ENCODE peak calls at places on chromosomes 1 and 21, in seven cellular contexts. V, A, R, T, H, O and U are unnamed samples.

GRCh38 chr1:1058088-1058905 is 15.8 kb downstream of the RNF223 start:
- DNase-seq in V (no peak), H (no peak), R (no peak), O (no peak), A (peak), T (no peak), U (no peak)

GRCh38 chr1:92956254-92956653 is 5.0 kb downstream of the DIPK1A start:
- DNase-seq in H (no peak), A (no peak), O (no peak), T (no peak), R (no peak), V (no peak), U (no peak)

GRCh38 chr1:225771661-225772322 is 5.8 kb upstream of the SRP9 start:
- DNase-seq in A (no peak), H (no peak), O (no peak), T (peak), R (no peak), V (no peak), U (no peak)

GRCh38 chr1:9121891-9122409 is 7.0 kb downstream of the GPR157 start:
- DNase-seq in H (no peak), A (no peak), O (no peak), R (no peak), V (no peak), T (no peak), U (no peak)

GRCh38 chr1:223545325-223545724 is 120.2 kb downstream of the CAPN8 start:
- DNase-seq in R (no peak), T (peak), H (no peak), V (no peak), A (no peak), O (no peak), U (no peak)

GRCh38 chr1:78114034-78114956 is 68.5 kb downstream of the GIPC2 start:
- DNase-seq in R (peak), A (peak), V (peak), H (peak), T (no peak), O (peak), U (peak)

GRCh38 chr1:242412921-242413320 is 111.6 kb downstream of the PLD5 start:
- DNase-seq in T (no peak), R (no peak), O (no peak), H (no peak), A (no peak), V (no peak), U (no peak)

GRCh38 chr1:110616587-110616986 is 10.4 kb upstream of the KCNA2 start:
- DNase-seq in A (no peak), T (no peak), V (peak), H (no peak), R (no peak), O (peak), U (peak)

GRCh38 chr1:203077956-203078355 is 7.9 kb downstream of the MYOG start:
- DNase-seq in O (no peak), T (no peak), A (no peak), H (no peak), R (no peak), V (no peak), U (no peak)

GRCh38 chr1:48493970-48494769 is 22.2 kb upstream of the SPATA6 start:
- DNase-seq in R (no peak), A (no peak), T (no peak), V (peak), H (peak), O (no peak), U (peak)

GRCh38 chr1:12276225-12276624 is 46.4 kb downstream of the VPS13D start:
- DNase-seq in A (peak), O (peak), R (peak), H (peak), V (peak), T (no peak), U (peak)

GRCh38 chr1:147225193-147225730 is at the start of gene FMO5:
- DNase-seq in R (peak), O (peak), H (peak), T (peak), A (peak), V (peak), U (peak)

GRCh38 chr1:87278791-87279190 is 49.9 kb upstream of the LMO4 start:
- DNase-seq in H (peak), A (no peak), O (no peak), R (no peak), V (no peak), T (no peak), U (peak)

GRCh38 chr21:44897326-44898010 is 23.2 kb downstream of the ITGB2 start:
- DNase-seq in O (peak), R (no peak), A (peak), V (no peak), H (no peak), T (no peak), U (no peak)

GRCh38 chr1:50271968-50272578 is 151.2 kb downstream of the DMRTA2 start:
- DNase-seq in V (peak), R (peak), O (peak), T (no peak), H (no peak), A (peak), U (peak)

GRCh38 chr1:50278961-50279360 is 144.3 kb downstream of the DMRTA2 start:
- DNase-seq in H (no peak), V (no peak), R (no peak), T (no peak), A (no peak), O (no peak), U (no peak)

GRCh38 chr1:50278352-50278878 is 144.8 kb downstream of the DMRTA2 start:
- DNase-seq in O (no peak), V (no peak), T (no peak), R (no peak), H (no peak), A (no peak), U (no peak)

GRCh38 chr1:50272923-50273322 is 150.3 kb downstream of the DMRTA2 start:
- DNase-seq in V (peak), T (no peak), A (no peak), H (no peak), O (no peak), R (no peak), U (no peak)

GRCh38 chr1:50275564-50275963 is 147.7 kb downstream of the DMRTA2 start:
- DNase-seq in O (no peak), V (no peak), H (no peak), R (no peak), T (no peak), A (no peak), U (no peak)
- H3K4me3 ChIP-seq in O (no peak), V (no peak), H (no peak), R (no peak), T (no peak), A (no peak), U (no peak)

DNA sequence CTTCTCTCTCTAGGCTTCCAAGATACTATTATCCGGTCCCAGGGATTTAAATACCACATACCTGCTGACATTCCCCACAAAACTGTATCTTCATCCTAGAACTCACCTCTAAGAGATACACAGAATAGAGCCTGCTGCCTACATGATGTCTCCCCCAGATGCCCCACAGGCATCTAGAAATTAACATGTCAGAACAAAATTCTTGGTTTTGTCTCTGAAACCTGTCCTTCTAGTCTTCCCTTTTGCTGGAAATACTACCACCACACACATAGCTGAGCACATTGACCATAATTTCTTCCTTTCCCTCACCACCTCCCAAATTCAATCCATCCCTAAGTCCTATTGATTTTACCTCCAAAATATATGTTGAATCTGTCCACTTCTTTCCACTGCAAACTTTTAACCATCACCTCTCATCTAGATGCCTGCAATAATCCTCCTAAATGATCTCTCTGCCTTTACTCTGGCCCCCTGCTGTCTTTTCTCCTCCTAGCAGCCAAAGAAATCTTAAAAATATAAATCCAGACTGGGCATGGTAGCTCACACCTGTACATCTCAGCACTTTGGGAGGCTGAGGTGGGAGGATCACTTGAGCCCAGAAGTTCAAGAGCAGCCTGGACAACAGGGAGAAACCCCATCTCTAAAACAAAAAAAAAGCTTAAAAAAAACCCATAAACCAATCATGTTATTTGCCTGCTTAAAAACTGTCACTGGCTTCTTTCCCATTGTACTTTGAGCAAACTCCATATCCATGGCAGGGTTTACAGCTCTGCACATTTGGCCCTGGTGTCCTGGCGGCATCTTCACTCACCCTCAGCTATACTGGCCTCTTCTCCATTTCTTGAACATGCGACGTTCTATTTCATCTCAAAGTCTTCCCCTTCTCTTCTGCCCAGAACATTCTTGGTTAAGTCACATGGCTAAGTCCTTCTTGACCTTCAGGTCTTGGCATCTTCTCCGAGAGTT is 6.2 kb upstream of the FAM76A start:
- DNase-seq in H (peak), V (peak), T (no peak), O (no peak), R (no peak), A (no peak), U (peak)
- TF ChIP-seq CTCF in H (peak), V (peak), T (no peak), O (no peak), R (no peak), A (no peak), U (peak)

DNA sequence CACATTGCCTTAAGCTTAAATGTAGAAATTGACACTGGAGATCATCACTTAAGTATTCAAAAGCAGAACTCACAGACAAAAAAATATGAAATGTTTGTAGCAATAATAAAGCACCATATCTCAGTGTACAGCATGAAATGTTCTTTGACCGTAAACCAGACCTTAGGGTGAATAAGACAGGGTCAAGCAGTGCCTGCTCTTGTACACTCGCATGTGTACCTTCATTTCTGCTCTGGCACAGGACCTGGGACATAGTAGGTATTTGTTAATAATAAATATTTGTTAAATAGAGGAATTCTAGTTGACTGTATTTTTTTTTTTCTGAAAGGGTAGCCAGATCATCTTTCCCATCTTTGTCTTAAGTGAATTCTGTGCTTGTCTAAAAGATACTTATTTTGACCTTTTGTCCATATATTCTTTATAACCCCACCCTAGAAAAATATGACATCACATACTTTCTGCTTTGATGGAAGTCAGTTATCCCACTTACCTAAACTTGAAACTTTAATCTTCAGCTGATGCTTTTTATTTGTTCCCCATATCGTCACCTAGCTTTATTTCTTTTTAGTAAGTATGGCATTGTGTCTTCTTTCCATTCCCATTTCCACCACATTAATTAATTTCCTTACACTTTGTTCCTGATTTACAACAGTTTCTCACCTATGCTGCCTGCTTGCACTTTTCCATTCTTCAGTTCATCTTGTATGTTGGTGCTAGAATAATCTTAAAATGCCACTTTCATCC is 1.7 kb downstream of the CDC7 start:
- DNase-seq in R (no peak), O (no peak), H (no peak), V (no peak), A (no peak), T (no peak), U (no peak)
- H3K4me3 ChIP-seq in R (peak), O (no peak), H (peak), V (peak), A (peak), T (no peak), U (peak)

GRCh38 chr1:156577512-156577911 is 2.0 kb upstream of the TTC24 start:
- DNase-seq in A (no peak), H (no peak), R (no peak), V (no peak), T (no peak), O (no peak), U (no peak)

GRCh38 chr1:156574039-156574633 is 1.8 kb upstream of the IQGAP3 start:
- DNase-seq in H (no peak), A (no peak), T (no peak), O (no peak), R (no peak), V (no peak), U (no peak)

GRCh38 chr1:156579472-156579871 is at the start of gene TTC24:
- DNase-seq in V (no peak), T (no peak), H (no peak), A (no peak), O (no peak), R (no peak), U (no peak)

GRCh38 chr1:156581661-156582387 is 2.3 kb downstream of the TTC24 start:
- DNase-seq in V (no peak), A (no peak), R (no peak), T (no peak), H (no peak), O (no peak), U (no peak)

DNA sequence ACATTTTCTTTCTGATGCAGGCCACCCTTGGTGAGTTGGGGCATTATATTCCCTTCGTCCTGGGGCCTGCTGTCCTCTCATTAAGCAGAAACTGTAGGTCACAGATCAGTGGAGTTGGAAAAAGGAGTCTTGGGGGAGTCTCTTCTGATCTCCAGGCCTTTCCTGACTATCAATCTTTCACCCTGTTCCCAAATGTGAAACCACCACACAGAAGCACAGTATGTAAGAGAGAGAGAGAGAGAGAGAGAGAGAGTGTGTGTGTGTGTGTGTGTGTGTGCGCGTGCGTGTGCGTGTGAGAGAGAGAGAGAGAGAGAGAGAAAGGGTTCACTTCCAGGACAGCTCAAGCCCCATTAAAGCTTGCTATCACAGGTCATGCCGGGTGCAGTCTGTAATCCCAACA is 1.5 kb upstream of the TTC24 start:
- DNase-seq in R (no peak), O (no peak), H (no peak), A (no peak), V (no peak), T (no peak), U (no peak)
- TF ChIP-seq CTCF in R (no peak), O (no peak), H (no peak), A (no peak), V (no peak), T (no peak), U (no peak)

GRCh38 chr1:201468844-201469644 is at the start of gene PHLDA3:
- DNase-seq in H (peak), O (peak), R (peak), T (peak), A (peak), V (peak), U (peak)
- H3K4me3 ChIP-seq in H (peak), O (peak), R (peak), T (peak), A (peak), V (peak), U (peak)

GRCh38 chr1:172582889-172583288 is 49.9 kb downstream of the SUCO start:
- DNase-seq in H (no peak), O (no peak), R (no peak), A (no peak), T (no peak), V (peak), U (no peak)
- TF ChIP-seq CTCF in H (no peak), O (no peak), R (peak), A (no peak), T (no peak), V (no peak), U (no peak)

GRCh38 chr1:25699501-25700089 is 83.0 kb downstream of the MAN1C1 start:
- DNase-seq in A (no peak), V (peak), T (peak), H (no peak), O (no peak), R (no peak), U (peak)

GRCh38 chr1:25702101-25702775 is 85.6 kb downstream of the MAN1C1 start:
- DNase-seq in A (peak), V (peak), T (no peak), R (no peak), H (peak), O (no peak), U (no peak)

GRCh38 chr1:25701030-25701785 is 84.6 kb downstream of the MAN1C1 start:
- DNase-seq in A (no peak), R (no peak), T (no peak), H (no peak), V (no peak), O (no peak), U (no peak)

GRCh38 chr1:25700124-25700523 is 83.5 kb downstream of the MAN1C1 start:
- DNase-seq in R (no peak), V (peak), H (peak), O (no peak), T (peak), A (no peak), U (peak)

DNA sequence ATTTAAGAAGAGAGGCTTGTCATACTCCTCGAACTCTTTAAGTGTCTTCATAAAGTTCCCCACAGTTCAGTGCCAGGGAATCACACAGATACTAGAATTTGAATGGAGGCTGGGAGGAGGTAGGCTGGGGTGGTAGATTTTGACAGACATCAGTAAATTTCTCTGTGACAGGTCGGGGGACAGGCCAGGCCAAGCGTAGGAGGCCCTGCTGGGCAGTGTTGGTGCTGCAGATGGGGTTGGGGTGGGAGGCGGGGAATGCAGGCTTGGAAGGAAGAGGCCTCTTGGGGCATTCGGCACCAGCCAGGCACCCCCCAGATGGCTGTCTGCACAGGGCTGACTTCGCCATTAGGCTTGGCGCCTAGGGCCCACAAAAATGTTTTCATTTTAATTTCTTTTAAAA is 84.0 kb downstream of the MAN1C1 start:
- DNase-seq in O (no peak), H (no peak), A (peak), V (peak), R (peak), T (no peak), U (no peak)
- H3K4me3 ChIP-seq in O (no peak), H (no peak), A (no peak), V (no peak), R (no peak), T (no peak), U (no peak)

GRCh38 chr1:52140633-52141512 is 1.0 kb upstream of the ZFYVE9 start:
- DNase-seq in T (no peak), O (no peak), H (peak), A (no peak), V (peak), R (no peak), U (no peak)

GRCh38 chr1:52141513-52142219 is at the start of gene ZFYVE9:
- DNase-seq in O (peak), V (peak), R (peak), H (peak), A (peak), T (peak), U (peak)

GRCh38 chr1:52139817-52140540 is 1.9 kb upstream of the ZFYVE9 start:
- DNase-seq in T (no peak), R (no peak), O (no peak), H (peak), V (peak), A (no peak), U (peak)

GRCh38 chr1:52145137-52145536 is 3.2 kb downstream of the ZFYVE9 start:
- DNase-seq in O (no peak), T (no peak), A (no peak), H (no peak), V (no peak), R (no peak), U (no peak)

DNA sequence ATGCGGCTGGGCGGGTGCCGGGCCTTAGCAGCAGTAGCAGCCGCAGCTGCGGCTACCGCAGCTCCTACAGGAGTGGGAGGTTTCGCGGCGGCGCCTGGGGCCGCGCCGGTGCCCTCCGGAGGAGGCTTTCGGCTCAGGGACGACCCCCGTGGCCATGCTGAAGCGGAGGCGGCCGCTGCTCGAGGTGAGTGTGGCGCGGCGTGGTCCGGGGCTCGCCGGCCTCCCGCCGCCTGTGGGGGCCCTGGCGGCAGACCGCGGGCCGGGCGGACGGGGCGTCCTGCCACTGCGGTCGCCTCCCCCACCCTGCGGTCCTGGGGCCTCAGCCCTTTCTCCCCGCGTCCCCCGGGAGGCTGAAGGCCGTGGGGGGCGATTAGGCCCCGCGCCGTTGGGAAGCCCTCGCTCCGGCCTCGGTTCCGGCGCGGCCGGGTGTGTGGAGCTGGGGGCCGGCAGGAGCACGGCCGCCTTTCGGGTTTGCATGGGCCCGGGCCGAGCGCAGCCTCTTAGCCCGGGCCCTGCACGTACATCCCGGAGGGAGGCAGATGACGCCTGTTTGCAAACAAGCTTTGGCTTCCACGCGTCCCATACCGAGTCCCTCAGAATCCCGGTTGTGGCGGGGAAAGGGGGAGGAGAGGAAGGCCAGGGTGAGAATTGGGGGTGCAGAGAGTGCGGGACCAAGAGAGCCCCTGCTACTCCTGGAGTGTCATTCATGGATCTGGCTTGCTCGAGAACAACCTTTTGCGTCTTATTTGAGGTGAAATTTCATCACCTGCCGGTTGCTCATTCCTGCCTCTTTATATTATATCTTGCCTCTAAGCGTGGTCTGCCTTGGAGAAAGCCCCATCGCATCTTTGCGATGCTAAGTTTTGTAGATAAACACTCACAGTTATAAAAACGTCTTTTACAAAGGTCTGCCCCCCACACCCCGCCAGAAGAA is 598 bp downstream of the ZFYVE9 start:
- DNase-seq in R (no peak), A (peak), O (peak), H (peak), V (peak), T (peak), U (peak)
- TF ChIP-seq CTCF in R (peak), A (no peak), O (no peak), H (no peak), V (no peak), T (no peak), U (no peak)

GRCh38 chr1:228494970-228495853 is 8.0 kb downstream of the RNF187 start:
- DNase-seq in T (no peak), V (no peak), R (no peak), O (no peak), H (no peak), A (no peak), U (no peak)
- H3K4me3 ChIP-seq in T (no peak), V (no peak), R (no peak), O (no peak), H (no peak), A (no peak), U (no peak)

GRCh38 chr1:93979718-93980319 is 70.6 kb upstream of the GCLM start:
- DNase-seq in T (no peak), A (no peak), V (peak), R (no peak), H (peak), O (no peak), U (peak)
- TF ChIP-seq CTCF in T (no peak), A (no peak), V (no peak), R (no peak), H (no peak), O (no peak), U (no peak)